ENCODE peak calls at places on chromosomes 1 and 21, in ten cellular contexts. One of them, this sample, is unnamed.

GRCh38 chr1:243268751-243269460 is 13.1 kb downstream of the SDCCAG8 start:
- DNase-seq in prostate gland: no peak
- DNase-seq in heart left ventricle: no peak
- DNase-seq in sigmoid colon: no peak
- DNase-seq in lower lobe of right lung: no peak
- DNase-seq in aorta: no peak
- DNase-seq in breast epithelium: no peak
- DNase-seq in heart right ventricle: no peak
- DNase-seq in bronchial epithelial cell: no peak
- DNase-seq in tibial artery: no peak
- DNase-seq in this sample: no peak

GRCh38 chr21:44929242-44929798 is 8.6 kb upstream of the ITGB2 start:
- DNase-seq in heart left ventricle: no peak
- DNase-seq in tibial artery: no peak
- DNase-seq in aorta: peak; percentile 34
- DNase-seq in breast epithelium: no peak
- DNase-seq in prostate gland: no peak
- DNase-seq in sigmoid colon: no peak
- DNase-seq in bronchial epithelial cell: no peak
- DNase-seq in heart right ventricle: no peak
- DNase-seq in lower lobe of right lung: peak; percentile 29
- DNase-seq in this sample: no peak

GRCh38 chr1:238257018-238257417 is 366.3 kb upstream of the ZP4 start:
- DNase-seq in prostate gland: no peak
- DNase-seq in aorta: no peak
- DNase-seq in tibial artery: no peak
- DNase-seq in lower lobe of right lung: no peak
- DNase-seq in heart left ventricle: no peak
- DNase-seq in heart right ventricle: no peak
- DNase-seq in bronchial epithelial cell: no peak
- DNase-seq in breast epithelium: no peak
- DNase-seq in sigmoid colon: no peak
- DNase-seq in this sample: no peak

GRCh38 chr1:29635073-29635335 is 398.7 kb downstream of the PTPRU start:
- DNase-seq in heart left ventricle: no peak
- DNase-seq in breast epithelium: peak; percentile 31
- DNase-seq in prostate gland: no peak
- DNase-seq in aorta: no peak
- DNase-seq in tibial artery: no peak
- DNase-seq in bronchial epithelial cell: no peak
- DNase-seq in heart right ventricle: no peak
- DNase-seq in lower lobe of right lung: no peak
- DNase-seq in sigmoid colon: no peak
- DNase-seq in this sample: no peak

GRCh38 chr21:38662224-38662568 is 143.5 kb upstream of the ETS2 start:
- DNase-seq in breast epithelium: no peak
- DNase-seq in lower lobe of right lung: no peak
- DNase-seq in bronchial epithelial cell: no peak
- DNase-seq in prostate gland: no peak
- DNase-seq in aorta: no peak
- DNase-seq in heart right ventricle: no peak
- DNase-seq in heart left ventricle: no peak
- DNase-seq in tibial artery: no peak
- DNase-seq in sigmoid colon: no peak
- DNase-seq in this sample: no peak

GRCh38 chr1:117760069-117760468 is 154.2 kb downstream of the TENT5C start:
- DNase-seq in prostate gland: no peak
- DNase-seq in sigmoid colon: no peak
- DNase-seq in heart right ventricle: no peak
- DNase-seq in tibial artery: no peak
- DNase-seq in breast epithelium: no peak
- DNase-seq in aorta: no peak
- DNase-seq in heart left ventricle: no peak
- DNase-seq in lower lobe of right lung: no peak
- DNase-seq in bronchial epithelial cell: no peak
- DNase-seq in this sample: no peak

GRCh38 chr1:85992756-85993155 is 163.8 kb downstream of the COL24A1 start:
- DNase-seq in tibial artery: no peak
- DNase-seq in sigmoid colon: no peak
- DNase-seq in prostate gland: no peak
- DNase-seq in heart right ventricle: no peak
- DNase-seq in aorta: no peak
- DNase-seq in breast epithelium: no peak
- DNase-seq in lower lobe of right lung: no peak
- DNase-seq in bronchial epithelial cell: peak; percentile 1
- DNase-seq in heart left ventricle: no peak
- DNase-seq in this sample: no peak

GRCh38 chr1:100585774-100586173 is 47.8 kb downstream of the GPR88 start:
- DNase-seq in aorta: no peak
- DNase-seq in bronchial epithelial cell: no peak
- DNase-seq in lower lobe of right lung: no peak
- DNase-seq in prostate gland: no peak
- DNase-seq in breast epithelium: no peak
- DNase-seq in heart right ventricle: no peak
- DNase-seq in sigmoid colon: no peak
- DNase-seq in tibial artery: no peak
- DNase-seq in heart left ventricle: no peak
- DNase-seq in this sample: no peak

GRCh38 chr21:43916691-43917514 is 51.9 kb downstream of the AGPAT3 start:
- DNase-seq in aorta: no peak
- DNase-seq in prostate gland: no peak
- DNase-seq in lower lobe of right lung: peak; percentile 46
- DNase-seq in tibial artery: peak; percentile 6
- DNase-seq in bronchial epithelial cell: no peak
- DNase-seq in heart left ventricle: no peak
- DNase-seq in heart right ventricle: no peak
- DNase-seq in sigmoid colon: peak; percentile 59
- DNase-seq in breast epithelium: no peak
- DNase-seq in this sample: no peak

GRCh38 chr1:42456754-42457089 is 379 bp downstream of the PPCS start:
- DNase-seq in tibial artery: peak; percentile 72
- DNase-seq in breast epithelium: no peak
- DNase-seq in prostate gland: peak; percentile 42
- DNase-seq in sigmoid colon: peak; percentile 73
- DNase-seq in lower lobe of right lung: peak; percentile 77
- DNase-seq in bronchial epithelial cell: peak; percentile 44
- DNase-seq in aorta: peak; percentile 64
- DNase-seq in heart right ventricle: peak; percentile 28
- DNase-seq in heart left ventricle: peak; percentile 52
- DNase-seq in this sample: no peak

GRCh38 chr1:17194981-17195528 is 9.9 kb upstream of the PADI1 start:
- DNase-seq in heart left ventricle: no peak
- DNase-seq in tibial artery: peak; percentile 48
- DNase-seq in breast epithelium: no peak
- DNase-seq in lower lobe of right lung: no peak
- DNase-seq in aorta: no peak
- DNase-seq in prostate gland: no peak
- DNase-seq in heart right ventricle: no peak
- DNase-seq in bronchial epithelial cell: no peak
- DNase-seq in sigmoid colon: peak; percentile 28
- DNase-seq in this sample: no peak

GRCh38 chr1:25697426-25698220 is 81.0 kb downstream of the MAN1C1 start:
- DNase-seq in lower lobe of right lung: no peak
- DNase-seq in bronchial epithelial cell: peak; percentile 94
- DNase-seq in sigmoid colon: no peak
- DNase-seq in prostate gland: no peak
- DNase-seq in tibial artery: no peak
- DNase-seq in breast epithelium: no peak
- DNase-seq in heart right ventricle: no peak
- DNase-seq in heart left ventricle: no peak
- DNase-seq in aorta: no peak
- DNase-seq in this sample: no peak

GRCh38 chr1:187203257-187203656 is 374.5 kb downstream of the PLA2G4A start:
- DNase-seq in sigmoid colon: no peak
- DNase-seq in breast epithelium: no peak
- DNase-seq in lower lobe of right lung: no peak
- DNase-seq in aorta: no peak
- DNase-seq in bronchial epithelial cell: peak; percentile 68
- DNase-seq in heart left ventricle: no peak
- DNase-seq in heart right ventricle: no peak
- DNase-seq in tibial artery: no peak
- DNase-seq in prostate gland: no peak
- DNase-seq in this sample: no peak

GRCh38 chr1:92461364-92462097 is 25.2 kb downstream of the GFI1 start:
- DNase-seq in prostate gland: no peak
- DNase-seq in aorta: no peak
- DNase-seq in breast epithelium: no peak
- DNase-seq in bronchial epithelial cell: no peak
- DNase-seq in heart left ventricle: no peak
- DNase-seq in heart right ventricle: no peak
- DNase-seq in tibial artery: no peak
- DNase-seq in lower lobe of right lung: no peak
- DNase-seq in sigmoid colon: no peak
- DNase-seq in this sample: no peak

GRCh38 chr1:5938068-5938740 is 54.0 kb downstream of the NPHP4 start:
- DNase-seq in tibial artery: peak; percentile 58
- DNase-seq in breast epithelium: no peak
- DNase-seq in prostate gland: no peak
- DNase-seq in heart left ventricle: no peak
- DNase-seq in bronchial epithelial cell: no peak
- DNase-seq in lower lobe of right lung: no peak
- DNase-seq in sigmoid colon: no peak
- DNase-seq in heart right ventricle: no peak
- DNase-seq in aorta: no peak
- DNase-seq in this sample: peak; percentile 64

GRCh38 chr1:52357397-52357796 is 8.6 kb downstream of the CC2D1B start:
- DNase-seq in heart right ventricle: no peak
- DNase-seq in bronchial epithelial cell: no peak
- DNase-seq in heart left ventricle: no peak
- DNase-seq in aorta: no peak
- DNase-seq in sigmoid colon: no peak
- DNase-seq in lower lobe of right lung: no peak
- DNase-seq in tibial artery: no peak
- DNase-seq in prostate gland: no peak
- DNase-seq in breast epithelium: no peak
- DNase-seq in this sample: no peak
- H3K36me3 ChIP-seq in heart right ventricle: peaks cover 9% of the 10 kb centered on the region
- H3K36me3 ChIP-seq in bronchial epithelial cell: peaks cover 73% of the 10 kb centered on the region
- H3K36me3 ChIP-seq in heart left ventricle: peaks cover 58% of the 10 kb centered on the region
- H3K36me3 ChIP-seq in aorta: peaks cover 34% of the 10 kb centered on the region
- H3K36me3 ChIP-seq in sigmoid colon: peaks cover 100% of the 10 kb centered on the region
- H3K36me3 ChIP-seq in lower lobe of right lung: peaks cover 100% of the 10 kb centered on the region
- H3K36me3 ChIP-seq in tibial artery: peaks cover 100% of the 10 kb centered on the region
- H3K36me3 ChIP-seq in prostate gland: peaks cover 48% of the 10 kb centered on the region
- H3K36me3 ChIP-seq in breast epithelium: peaks cover 22% of the 10 kb centered on the region
- H3K36me3 ChIP-seq in this sample: peaks cover 97% of the 10 kb centered on the region

GRCh38 chr1:11233208-11233607 is 29.1 kb downstream of the MTOR start:
- DNase-seq in prostate gland: no peak
- DNase-seq in lower lobe of right lung: no peak
- DNase-seq in aorta: no peak
- DNase-seq in tibial artery: no peak
- DNase-seq in heart left ventricle: no peak
- DNase-seq in breast epithelium: no peak
- DNase-seq in sigmoid colon: no peak
- DNase-seq in bronchial epithelial cell: no peak
- DNase-seq in heart right ventricle: no peak
- DNase-seq in this sample: no peak

GRCh38 chr1:11227106-11228077 is 35.0 kb downstream of the MTOR start:
- DNase-seq in tibial artery: no peak
- DNase-seq in bronchial epithelial cell: no peak
- DNase-seq in heart right ventricle: no peak
- DNase-seq in sigmoid colon: no peak
- DNase-seq in lower lobe of right lung: no peak
- DNase-seq in breast epithelium: no peak
- DNase-seq in heart left ventricle: no peak
- DNase-seq in prostate gland: no peak
- DNase-seq in aorta: no peak
- DNase-seq in this sample: no peak

DNA sequence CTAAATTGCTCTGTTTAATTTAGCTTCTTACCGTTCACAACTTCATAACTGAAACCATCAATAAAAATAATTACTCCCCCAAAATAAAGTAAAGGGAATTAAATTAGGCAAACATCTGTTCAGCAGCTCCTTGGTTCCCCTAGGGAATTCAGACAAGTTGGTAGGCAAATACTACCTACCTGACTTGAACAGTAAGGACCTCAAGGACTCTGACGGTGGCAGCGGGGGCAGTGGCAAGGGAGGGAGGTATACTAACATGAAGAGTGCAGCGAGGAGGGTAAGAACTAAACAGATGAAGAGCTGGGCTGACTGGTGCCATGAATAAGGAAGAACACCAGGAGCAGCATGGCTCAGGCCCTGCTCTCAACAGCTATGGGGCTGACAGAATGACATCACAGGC is 33.2 kb downstream of the MTOR start:
- DNase-seq in heart left ventricle: no peak
- DNase-seq in lower lobe of right lung: no peak
- DNase-seq in sigmoid colon: no peak
- DNase-seq in tibial artery: no peak
- DNase-seq in heart right ventricle: no peak
- DNase-seq in breast epithelium: no peak
- DNase-seq in bronchial epithelial cell: no peak
- DNase-seq in aorta: no peak
- DNase-seq in prostate gland: no peak
- DNase-seq in this sample: no peak
- H3K36me3 ChIP-seq in heart left ventricle: peaks cover 31% of the 10 kb centered on the region
- H3K36me3 ChIP-seq in lower lobe of right lung: peaks cover 91% of the 10 kb centered on the region
- H3K36me3 ChIP-seq in sigmoid colon: peaks cover 98% of the 10 kb centered on the region
- H3K36me3 ChIP-seq in tibial artery: peaks cover 75% of the 10 kb centered on the region
- H3K36me3 ChIP-seq in heart right ventricle: peaks cover 8% of the 10 kb centered on the region
- H3K36me3 ChIP-seq in breast epithelium: peaks cover 12% of the 10 kb centered on the region
- H3K36me3 ChIP-seq in bronchial epithelial cell: peaks cover 24% of the 10 kb centered on the region
- H3K36me3 ChIP-seq in aorta: peaks cover 20% of the 10 kb centered on the region
- H3K36me3 ChIP-seq in prostate gland: peaks cover 7% of the 10 kb centered on the region
- H3K36me3 ChIP-seq in this sample: peaks cover 92% of the 10 kb centered on the region

GRCh38 chr1:200658037-200658808 is 11.5 kb downstream of the DDX59 start:
- DNase-seq in heart left ventricle: no peak
- DNase-seq in prostate gland: no peak
- DNase-seq in breast epithelium: no peak
- DNase-seq in heart right ventricle: no peak
- DNase-seq in aorta: no peak
- DNase-seq in sigmoid colon: no peak
- DNase-seq in tibial artery: no peak
- DNase-seq in lower lobe of right lung: no peak
- DNase-seq in bronchial epithelial cell: no peak
- DNase-seq in this sample: no peak
- H3K36me3 ChIP-seq in heart left ventricle: peaks cover 23% of the 10 kb centered on the region
- H3K36me3 ChIP-seq in prostate gland: no peaks in the 10 kb centered on the region
- H3K36me3 ChIP-seq in breast epithelium: no peaks in the 10 kb centered on the region
- H3K36me3 ChIP-seq in heart right ventricle: no peaks in the 10 kb centered on the region
- H3K36me3 ChIP-seq in aorta: peaks cover 5% of the 10 kb centered on the region
- H3K36me3 ChIP-seq in sigmoid colon: peaks cover 88% of the 10 kb centered on the region
- H3K36me3 ChIP-seq in tibial artery: peaks cover 48% of the 10 kb centered on the region
- H3K36me3 ChIP-seq in lower lobe of right lung: peaks cover 84% of the 10 kb centered on the region
- H3K36me3 ChIP-seq in bronchial epithelial cell: peaks cover 5% of the 10 kb centered on the region
- H3K36me3 ChIP-seq in this sample: peaks cover 88% of the 10 kb centered on the region

DNA sequence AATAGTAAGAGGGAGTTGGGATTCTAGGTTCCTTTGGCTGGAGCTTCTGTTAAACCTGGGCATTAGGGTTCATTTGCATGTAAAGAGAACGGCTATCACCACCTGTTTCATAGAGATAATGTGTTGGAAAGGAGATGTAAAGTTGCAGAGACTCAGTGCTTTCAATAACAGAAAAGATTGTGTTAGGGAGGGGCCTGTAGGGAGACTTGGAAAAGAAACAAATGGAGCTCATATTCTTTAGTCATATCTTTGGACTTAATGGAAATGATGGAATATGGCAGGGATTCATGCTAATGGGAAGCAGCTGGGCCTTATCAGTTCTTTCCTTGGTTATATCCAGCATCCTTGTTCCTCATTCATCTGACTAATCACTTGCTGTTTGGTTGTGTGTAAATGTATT is 144.9 kb downstream of the CD247 start:
- DNase-seq in prostate gland: no peak
- DNase-seq in heart left ventricle: no peak
- DNase-seq in breast epithelium: no peak
- DNase-seq in lower lobe of right lung: no peak
- DNase-seq in heart right ventricle: peak; percentile 9
- DNase-seq in bronchial epithelial cell: no peak
- DNase-seq in tibial artery: no peak
- DNase-seq in sigmoid colon: no peak
- DNase-seq in aorta: no peak
- DNase-seq in this sample: no peak
- H3K36me3 ChIP-seq in prostate gland: no peaks in the 10 kb centered on the region
- H3K36me3 ChIP-seq in heart left ventricle: no peaks in the 10 kb centered on the region
- H3K36me3 ChIP-seq in breast epithelium: no peaks in the 10 kb centered on the region
- H3K36me3 ChIP-seq in lower lobe of right lung: peaks cover 28% of the 10 kb centered on the region
- H3K36me3 ChIP-seq in heart right ventricle: no peaks in the 10 kb centered on the region
- H3K36me3 ChIP-seq in bronchial epithelial cell: peaks cover 1% of the 10 kb centered on the region
- H3K36me3 ChIP-seq in tibial artery: peaks cover 12% of the 10 kb centered on the region
- H3K36me3 ChIP-seq in sigmoid colon: peaks cover 30% of the 10 kb centered on the region
- H3K36me3 ChIP-seq in aorta: peaks cover 2% of the 10 kb centered on the region
- H3K36me3 ChIP-seq in this sample: peaks cover 10% of the 10 kb centered on the region

This sample was measured in RWPE2.